ENCODE peak calls at places on chromosomes 1 and 21, in ten cellular contexts. Z is RWPE1, N is gastrocnemius medialis, W is HFFc6, P is psoas muscle, D is upper lobe of right lung, U is A549, E is HCT116, J is mucosa of descending colon, L is IMR-90. H is an unnamed sample.

GRCh38 chr1:28545246-28545628 is 7.6 kb upstream of the TRNAU1AP start:
- DNase-seq in E (no peak), J (no peak), P (no peak), L (no peak), Z (no peak), D (no peak), U (no peak), W (no peak), N (no peak), H (no peak)

GRCh38 chr1:182614796-182615451 is 10.7 kb upstream of the RGS16 start:
- DNase-seq in U (peak), P (peak), J (peak), W (peak), D (peak), Z (peak), L (peak), E (no peak), N (peak), H (peak)

GRCh38 chr21:39082656-39083376 is 100.4 kb downstream of the PSMG1 start:
- DNase-seq in Z (peak), N (no peak), W (no peak), J (no peak), L (no peak), E (peak), D (no peak), P (no peak), U (no peak), H (no peak)

GRCh38 chr1:18684306-18684705 is 53.7 kb downstream of the PAX7 start:
- DNase-seq in E (no peak), D (no peak), N (no peak), L (no peak), P (no peak), W (no peak), J (no peak), U (no peak), Z (no peak), H (no peak)

GRCh38 chr1:221557024-221557423 is 184.9 kb downstream of the DUSP10 start:
- DNase-seq in P (no peak), N (no peak), L (no peak), U (no peak), D (no peak), W (no peak), Z (no peak), J (no peak), E (no peak), H (no peak)

GRCh38 chr1:152869808-152870419 is 8.2 kb upstream of the SMCP start:
- DNase-seq in D (no peak), U (peak), E (peak), P (peak), N (peak), L (peak), Z (peak), W (peak), J (no peak), H (peak)

GRCh38 chr1:40162791-40163441 is 1.7 kb downstream of the RLF start:
- DNase-seq in W (peak), L (peak), J (no peak), N (no peak), E (no peak), D (no peak), P (no peak), Z (peak), U (no peak), H (no peak)

GRCh38 chr1:182575540-182576149 is 13.4 kb downstream of the RNASEL start:
- DNase-seq in E (no peak), U (no peak), W (peak), P (no peak), D (no peak), N (no peak), Z (peak), J (no peak), L (peak), H (peak)

GRCh38 chr1:153402226-153402625 is 11.4 kb upstream of the S100A8 start:
- DNase-seq in L (no peak), J (no peak), D (no peak), W (no peak), N (no peak), U (no peak), P (no peak), Z (no peak), E (no peak), H (no peak)

GRCh38 chr1:108149796-108150467 is 50.2 kb downstream of the SLC25A24 start:
- DNase-seq in D (no peak), U (no peak), N (no peak), L (peak), P (no peak), Z (no peak), J (no peak), E (no peak), W (peak), H (no peak)

GRCh38 chr1:225917536-225917935 is 6.5 kb downstream of the PYCR2 start:
- DNase-seq in L (peak), W (no peak), P (no peak), U (no peak), Z (peak), N (no peak), J (no peak), E (no peak), D (no peak), H (no peak)

GRCh38 chr1:37238376-37239224 is 204.3 kb upstream of the GRIK3 start:
- DNase-seq in J (no peak), W (no peak), E (no peak), L (no peak), P (no peak), Z (peak), U (no peak), N (no peak), D (no peak), H (no peak)

GRCh38 chr1:156477526-156478249 is 22.9 kb downstream of the MEF2D start:
- DNase-seq in P (peak), L (no peak), W (no peak), E (no peak), N (peak), J (no peak), U (no peak), D (no peak), Z (no peak), H (no peak)

GRCh38 chr1:157252473-157252872 is 114.3 kb upstream of the ETV3 start:
- DNase-seq in Z (no peak), J (no peak), W (no peak), L (no peak), U (no peak), D (no peak), E (no peak), P (no peak), N (no peak), H (no peak)

GRCh38 chr1:35576061-35576765 is 3.1 kb downstream of the TFAP2E start:
- DNase-seq in U (no peak), N (no peak), D (peak), L (peak), Z (no peak), W (no peak), J (no peak), E (no peak), P (no peak), H (no peak)

GRCh38 chr1:16351449-16351993 is 759 bp downstream of the FBXO42 start:
- DNase-seq in E (no peak), J (no peak), Z (no peak), D (no peak), U (no peak), W (no peak), P (no peak), L (peak), N (no peak), H (no peak)

GRCh38 chr1:246987083-246987690 is 20.7 kb downstream of the ZNF695 start:
- DNase-seq in U (no peak), N (no peak), W (no peak), D (no peak), J (no peak), L (no peak), Z (no peak), E (no peak), P (no peak), H (no peak)

GRCh38 chr1:184647471-184647870 is 107.2 kb downstream of the EDEM3 start:
- DNase-seq in N (no peak), L (peak), U (no peak), J (no peak), D (no peak), P (no peak), Z (no peak), E (no peak), W (no peak), H (no peak)

GRCh38 chr1:51234721-51235425 is 1.2 kb upstream of the RNF11 start:
- DNase-seq in D (peak), Z (no peak), L (peak), N (peak), E (no peak), J (peak), U (no peak), P (peak), W (peak), H (no peak)

GRCh38 chr1:47921935-47922415 is 75.2 kb downstream of the TRABD2B start:
- DNase-seq in P (no peak), Z (no peak), L (no peak), D (no peak), E (no peak), N (no peak), W (no peak), U (no peak), J (no peak), H (no peak)

GRCh38 chr1:64895500-64895899 is 70.8 kb downstream of the JAK1 start:
- DNase-seq in W (no peak), E (no peak), Z (no peak), J (no peak), N (no peak), L (no peak), U (no peak), P (no peak), D (no peak), H (no peak)

GRCh38 chr21:32648165-32648564 is 36.0 kb upstream of the CFAP298 start:
- DNase-seq in P (no peak), E (no peak), N (no peak), U (no peak), Z (no peak), W (no peak), J (no peak), D (no peak), L (no peak), H (no peak)

GRCh38 chr1:45685308-45686080 is 839 bp downstream of the GPBP1L1 start:
- DNase-seq in Z (no peak), L (peak), N (no peak), D (no peak), P (no peak), J (no peak), U (peak), E (no peak), W (no peak), H (no peak)

GRCh38 chr1:155696524-155696923 is 7.6 kb downstream of the DAP3 start:
- DNase-seq in W (no peak), U (no peak), L (no peak), D (no peak), E (no peak), Z (no peak), P (no peak), J (no peak), N (no peak), H (no peak)

GRCh38 chr1:87402192-87403046 is 73.7 kb downstream of the LMO4 start:
- DNase-seq in E (no peak), N (no peak), L (peak), D (no peak), U (no peak), Z (no peak), P (no peak), W (no peak), J (no peak), H (peak)

GRCh38 chr1:222416001-222416791 is 131.7 kb downstream of the HHIPL2 start:
- DNase-seq in Z (no peak), J (no peak), W (no peak), D (no peak), P (no peak), N (no peak), L (peak), E (no peak), U (no peak), H (no peak)

GRCh38 chr1:160726498-160727391 is 12.3 kb upstream of the SLAMF7 start:
- DNase-seq in L (peak), D (no peak), W (peak), J (no peak), E (peak), U (peak), Z (peak), P (no peak), N (peak), H (peak)

GRCh38 chr1:230849451-230850194 is 18.7 kb downstream of the C1orf198 start:
- DNase-seq in U (no peak), L (peak), J (no peak), E (no peak), P (peak), Z (peak), D (no peak), N (peak), W (peak), H (peak)

GRCh38 chr1:30410153-30410851 is 313.1 kb downstream of the MATN1 start:
- DNase-seq in J (no peak), D (peak), Z (no peak), W (no peak), P (no peak), E (no peak), N (no peak), L (no peak), U (no peak), H (no peak)

GRCh38 chr1:173478099-173478555 is 992 bp downstream of the PRDX6 start:
- DNase-seq in J (no peak), U (peak), Z (peak), W (peak), L (peak), N (no peak), E (peak), P (peak), D (peak), H (peak)

GRCh38 chr1:97489834-97490233 is 431.0 kb downstream of the DPYD start:
- DNase-seq in D (no peak), U (peak), N (no peak), W (peak), E (no peak), L (peak), J (no peak), Z (peak), P (no peak), H (no peak)

GRCh38 chr1:218164111-218164929 is 120.8 kb upstream of the RRP15 start:
- DNase-seq in J (peak), N (peak), P (peak), L (peak), U (peak), D (peak), Z (no peak), W (peak), E (no peak), H (no peak)

GRCh38 chr1:209552406-209553264 is 30.9 kb upstream of the CAMK1G start:
- DNase-seq in E (no peak), Z (no peak), L (no peak), P (no peak), J (no peak), U (no peak), N (no peak), D (no peak), W (no peak), H (no peak)

GRCh38 chr1:209546390-209547080 is 37.0 kb upstream of the CAMK1G start:
- DNase-seq in J (no peak), P (no peak), N (no peak), W (no peak), L (no peak), U (no peak), Z (no peak), E (no peak), D (no peak), H (no peak)

GRCh38 chr1:209550519-209550918 is 33.0 kb upstream of the CAMK1G start:
- DNase-seq in W (no peak), J (no peak), L (no peak), Z (no peak), U (no peak), N (no peak), E (no peak), D (no peak), P (no peak), H (no peak)

GRCh38 chr1:209547626-209548025 is 35.9 kb upstream of the CAMK1G start:
- DNase-seq in N (no peak), W (no peak), D (no peak), P (no peak), L (no peak), Z (no peak), U (no peak), J (no peak), E (no peak), H (no peak)

GRCh38 chr1:209549384-209550001 is 34.0 kb upstream of the CAMK1G start:
- DNase-seq in J (no peak), P (no peak), U (no peak), N (no peak), E (no peak), W (no peak), L (no peak), D (no peak), Z (no peak), H (no peak)
- TF ChIP-seq CTCF in J (no peak), P (no peak), U (no peak), N (no peak), E (peak), W (peak), L (no peak), D (peak), Z (no peak), H (no peak)

GRCh38 chr1:101136739-101137138 is 100.1 kb upstream of the S1PR1 start:
- DNase-seq in Z (no peak), N (no peak), U (no peak), D (no peak), L (peak), J (no peak), P (no peak), E (no peak), W (no peak), H (no peak)
- TF ChIP-seq CTCF in Z (no peak), N (no peak), U (no peak), D (peak), L (peak), J (no peak), P (no peak), E (no peak), W (peak), H (no peak)

DNA sequence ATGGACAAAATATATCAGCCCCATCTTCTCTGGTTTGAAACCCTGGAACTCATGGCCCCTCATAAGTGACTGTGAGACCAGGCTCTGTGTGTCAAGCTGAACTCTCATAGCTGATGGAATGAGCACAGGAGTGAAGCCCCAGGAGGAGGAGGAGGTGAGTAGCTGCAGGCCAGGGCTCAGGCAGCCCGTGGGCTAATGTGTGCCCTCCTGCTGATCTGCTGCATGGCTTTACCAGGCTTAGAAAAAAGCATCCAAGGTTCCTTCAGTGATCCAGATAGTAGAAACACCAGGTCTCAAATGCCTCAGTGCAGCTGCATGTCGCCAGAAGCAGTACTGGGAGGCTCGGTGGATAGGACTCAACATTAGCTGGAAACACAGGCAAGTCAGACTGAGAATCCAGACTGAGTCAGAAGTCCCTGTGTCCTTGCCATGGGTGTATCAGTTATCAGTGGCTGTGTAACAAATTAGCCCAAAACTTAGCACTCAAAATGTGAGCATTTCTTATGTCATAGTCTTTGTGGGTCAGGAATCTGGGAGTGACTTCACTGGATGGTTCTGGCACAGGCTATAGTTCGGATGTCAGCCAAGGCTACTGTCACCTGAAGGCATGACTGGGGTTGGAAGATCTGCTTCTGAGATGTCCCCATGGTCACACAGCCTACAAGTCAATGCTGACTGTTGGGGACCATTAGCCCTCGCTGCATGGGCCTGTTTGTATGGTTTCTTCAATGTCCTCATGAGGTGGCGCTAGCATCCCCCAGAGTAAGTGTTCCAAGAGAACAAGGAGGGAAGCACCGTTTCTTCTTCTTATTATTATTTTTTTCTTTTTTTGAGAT is 255.4 kb upstream of the IRF2BP2 start:
- DNase-seq in W (no peak), P (no peak), U (no peak), Z (no peak), J (no peak), D (no peak), L (no peak), N (no peak), E (no peak), H (no peak)
- TF ChIP-seq CTCF in W (no peak), P (no peak), U (no peak), Z (no peak), J (no peak), D (no peak), L (no peak), N (no peak), E (no peak), H (no peak)

DNA sequence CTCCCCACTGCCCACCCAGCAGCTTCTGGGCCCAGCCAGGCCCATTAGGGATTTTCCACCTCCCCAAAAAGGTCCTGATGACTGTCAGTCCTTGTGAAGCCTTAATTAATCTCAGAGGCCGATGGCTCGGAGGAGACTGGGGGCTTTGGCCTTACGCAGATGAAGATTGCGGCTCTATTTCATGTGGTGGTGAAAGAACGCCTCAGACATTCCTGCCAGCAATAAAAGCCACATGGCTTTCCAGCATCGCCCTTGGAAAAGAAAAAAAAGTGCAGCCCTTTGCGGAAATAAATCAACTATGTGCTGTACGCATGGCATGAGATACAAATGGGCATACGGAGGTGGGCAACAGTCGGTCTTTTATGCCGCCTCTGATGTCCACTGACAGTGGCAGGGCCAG is 6.6 kb upstream of the RUNX3 start:
- DNase-seq in J (no peak), N (no peak), W (no peak), E (no peak), L (no peak), P (no peak), Z (no peak), U (no peak), D (no peak), H (no peak)
- TF ChIP-seq CTCF in J (no peak), N (no peak), W (no peak), E (no peak), L (no peak), P (no peak), Z (no peak), U (no peak), D (no peak), H (no peak)

GRCh38 chr1:92485374-92486250 is 1.1 kb downstream of the GFI1 start:
- DNase-seq in L (no peak), E (peak), D (peak), Z (no peak), W (no peak), P (peak), N (no peak), J (peak), U (no peak), H (no peak)
- TF ChIP-seq CTCF in L (no peak), E (peak), D (peak), Z (peak), W (peak), P (peak), N (no peak), J (peak), U (no peak), H (no peak)

GRCh38 chr1:2327841-2328240 is 63.5 kb downstream of the MORN1 start:
- DNase-seq in U (no peak), D (no peak), P (no peak), W (no peak), Z (no peak), E (no peak), L (no peak), N (no peak), J (no peak), H (no peak)

GRCh38 chr1:2324553-2325366 is 66.6 kb downstream of the MORN1 start:
- DNase-seq in W (no peak), D (no peak), Z (no peak), N (no peak), J (no peak), E (no peak), P (no peak), L (no peak), U (no peak), H (no peak)

GRCh38 chr1:2323575-2323974 is 67.8 kb downstream of the MORN1 start:
- DNase-seq in N (no peak), D (no peak), L (no peak), W (no peak), Z (no peak), P (no peak), U (no peak), E (no peak), J (no peak), H (no peak)

GRCh38 chr1:2328676-2329455 is 62.5 kb downstream of the MORN1 start:
- DNase-seq in J (no peak), E (no peak), D (no peak), N (no peak), U (no peak), P (no peak), L (no peak), Z (no peak), W (no peak), H (no peak)

DNA sequence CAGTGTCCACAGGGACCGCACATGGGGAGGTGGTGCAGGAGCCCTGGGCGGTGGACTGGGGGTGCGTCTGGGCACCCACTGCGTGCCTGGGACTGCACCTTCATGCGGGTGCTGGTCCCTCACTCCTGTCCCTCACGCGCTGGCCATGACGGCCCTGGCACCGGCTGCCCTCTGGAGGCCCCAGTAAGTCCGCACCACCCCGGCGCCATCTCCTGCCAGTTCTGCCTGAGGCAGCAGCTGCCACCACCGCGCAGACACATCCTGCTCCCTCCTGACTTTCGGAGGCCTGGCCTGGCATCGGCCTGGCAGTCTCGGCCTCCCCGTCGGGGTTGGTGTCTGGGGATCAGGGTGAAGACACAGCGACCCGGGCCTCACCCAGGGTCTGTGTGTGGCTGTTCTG is 64.8 kb downstream of the MORN1 start:
- DNase-seq in E (no peak), L (no peak), W (no peak), U (no peak), Z (no peak), J (no peak), N (no peak), D (no peak), P (no peak), H (no peak)
- TF ChIP-seq CTCF in E (no peak), L (no peak), W (no peak), U (no peak), Z (no peak), J (no peak), N (no peak), D (no peak), P (no peak), H (no peak)